ENCODE peak calls at places on chromosome X, in eight cellular contexts. P, X, H, U, G, Y, V and A are unnamed samples.

GRCh38 chrX:47321386-47321785 is 49.0 kb upstream of the ZNF157 start:
- DNase-seq in P (peak), X (no peak), H (peak), U (no peak), G (no peak), Y (no peak), V (no peak), A (no peak)

GRCh38 chrX:46582325-46582724 is 8.8 kb downstream of the CHST7 start:
- DNase-seq in P (no peak), X (peak), H (no peak), U (no peak), G (peak), Y (no peak), V (no peak), A (peak)

GRCh38 chrX:121160987-121161386 is 113.6 kb downstream of the GLUD2 start:
- DNase-seq in P (no peak), X (no peak), H (no peak), U (no peak), G (no peak), Y (no peak), V (no peak), A (no peak)

GRCh38 chrX:119211649-119212014 is 24.5 kb upstream of the PGRMC1 start:
- DNase-seq in P (no peak), X (no peak), H (no peak), U (no peak), G (no peak), Y (no peak), V (no peak), A (no peak)

GRCh38 chrX:42996861-42997260 is 218.9 kb upstream of the PPP1R2C start:
- DNase-seq in P (no peak), X (no peak), H (no peak), U (no peak), G (no peak), Y (no peak), V (no peak), A (no peak)

GRCh38 chrX:105134273-105134672 is 86.2 kb downstream of the TEX13A start:
- DNase-seq in P (no peak), X (no peak), H (no peak), U (no peak), G (no peak), Y (no peak), V (no peak), A (no peak)

GRCh38 chrX:9882669-9883446 is 84.3 kb upstream of the CLDN34 start:
- DNase-seq in P (no peak), X (no peak), H (no peak), U (peak), G (no peak), Y (no peak), V (peak), A (no peak)

GRCh38 chrX:94914235-94914634 is 1240.2 kb downstream of the FAM133A start:
- DNase-seq in P (no peak), X (no peak), H (no peak), U (peak), G (no peak), Y (no peak), V (no peak), A (no peak)

GRCh38 chrX:13440166-13440565 is 120.3 kb upstream of the ATXN3L start:
- DNase-seq in P (no peak), X (no peak), H (no peak), U (no peak), G (peak), Y (no peak), V (no peak), A (no peak)

GRCh38 chrX:68396953-68397352 is 36.3 kb downstream of the OPHN1 start:
- DNase-seq in P (no peak), X (no peak), H (no peak), U (no peak), G (no peak), Y (no peak), V (no peak), A (no peak)

GRCh38 chrX:140502491-140503229 is 2.2 kb downstream of the SOX3 start:
- DNase-seq in P (no peak), X (no peak), H (no peak), U (no peak), G (peak), Y (no peak), V (no peak), A (no peak)

GRCh38 chrX:64894454-64895038 is 81.7 kb downstream of the ZC4H2 start:
- DNase-seq in P (no peak), X (peak), H (peak), U (no peak), G (no peak), Y (peak), V (peak), A (no peak)

GRCh38 chrX:113274345-113274744 is 433.7 kb upstream of the AMOT start:
- DNase-seq in P (no peak), X (no peak), H (no peak), U (no peak), G (no peak), Y (no peak), V (no peak), A (no peak)

GRCh38 chrX:48703642-48704481 is 7.3 kb downstream of the SUV39H1 start:
- DNase-seq in P (no peak), X (peak), H (no peak), U (no peak), G (peak), Y (no peak), V (peak), A (peak)

GRCh38 chrX:42119076-42119475 is 195.7 kb upstream of the CASK start:
- DNase-seq in P (no peak), X (peak), H (no peak), U (peak), G (peak), Y (no peak), V (peak), A (no peak)

GRCh38 chrX:115226929-115227328 is 7.0 kb downstream of the LRCH2 start:
- DNase-seq in P (no peak), X (no peak), H (peak), U (no peak), G (peak), Y (no peak), V (peak), A (no peak)

GRCh38 chrX:154648931-154649863 is 4.2 kb downstream of the CTAG2 start:
- DNase-seq in P (no peak), X (no peak), H (no peak), U (no peak), G (no peak), Y (no peak), V (no peak), A (no peak)

GRCh38 chrX:133698298-133698697 is 283.0 kb upstream of the GPC4 start:
- DNase-seq in P (no peak), X (no peak), H (no peak), U (no peak), G (peak), Y (no peak), V (peak), A (no peak)

GRCh38 chrX:109890910-109891502 is 111.9 kb upstream of the TMEM164 start:
- DNase-seq in P (no peak), X (peak), H (peak), U (no peak), G (peak), Y (peak), V (peak), A (no peak)

GRCh38 chrX:107493141-107493540 is 43.7 kb downstream of the FRMPD3 start:
- DNase-seq in P (no peak), X (no peak), H (no peak), U (no peak), G (no peak), Y (no peak), V (no peak), A (no peak)

GRCh38 chrX:1093112-1093511 is 119.3 kb downstream of the CRLF2 start:
- DNase-seq in P (no peak), X (no peak), H (no peak), U (no peak), G (peak), Y (peak), V (no peak), A (no peak)

GRCh38 chrX:40855411-40855810 is 120.1 kb upstream of the MED14 start:
- DNase-seq in P (no peak), X (no peak), H (no peak), U (no peak), G (no peak), Y (no peak), V (no peak), A (no peak)

GRCh38 chrX:134484039-134484438 is 24.1 kb downstream of the HPRT1 start:
- DNase-seq in P (no peak), X (peak), H (no peak), U (no peak), G (peak), Y (no peak), V (peak), A (peak)

GRCh38 chrX:115324194-115324593 is 34.7 kb downstream of the LUZP4 start:
- DNase-seq in P (no peak), X (no peak), H (no peak), U (no peak), G (peak), Y (no peak), V (no peak), A (no peak)

GRCh38 chrX:27966492-27966891 is 14.8 kb downstream of the DCAF8L1 start:
- DNase-seq in P (no peak), X (no peak), H (no peak), U (no peak), G (no peak), Y (no peak), V (no peak), A (no peak)

GRCh38 chrX:76555816-76556215 is 128.3 kb downstream of the MAGEE1 start:
- DNase-seq in P (no peak), X (peak), H (peak), U (peak), G (no peak), Y (no peak), V (no peak), A (no peak)

GRCh38 chrX:87805829-87806490 is 288.4 kb downstream of the KLHL4 start:
- DNase-seq in P (no peak), X (no peak), H (no peak), U (no peak), G (no peak), Y (no peak), V (no peak), A (no peak)

GRCh38 chrX:141467442-141467841 is 117.1 kb downstream of the SPANXA1 start:
- DNase-seq in P (no peak), X (peak), H (no peak), U (no peak), G (no peak), Y (no peak), V (no peak), A (no peak)

GRCh38 chrX:69068295-69069085 is 96.8 kb downstream of the PJA1 start:
- DNase-seq in P (no peak), X (no peak), H (no peak), U (no peak), G (no peak), Y (no peak), V (no peak), A (no peak)

GRCh38 chrX:140492360-140492994 is 12.4 kb downstream of the SOX3 start:
- DNase-seq in P (no peak), X (no peak), H (no peak), U (no peak), G (no peak), Y (no peak), V (no peak), A (no peak)

GRCh38 chrX:111511477-111511876 is at the start of gene SERTM2:
- DNase-seq in P (no peak), X (no peak), H (peak), U (no peak), G (no peak), Y (no peak), V (no peak), A (no peak)

GRCh38 chrX:138986866-138987265 is 275.3 kb upstream of the FGF13 start:
- DNase-seq in P (no peak), X (no peak), H (no peak), U (no peak), G (peak), Y (no peak), V (no peak), A (no peak)

GRCh38 chrX:48573690-48574269 is 504 bp upstream of the RBM3 start:
- DNase-seq in P (peak), X (no peak), H (no peak), U (no peak), G (no peak), Y (no peak), V (no peak), A (no peak)